ENCODE peak calls at places on chromosomes 5 and 9, in seven cellular contexts. W is K562, V is suprapubic skin, I is spleen, F is tibial artery, O is breast epithelium, N is adrenal gland. M is an unnamed sample. For H3K4me1, the result is how much of the 10 kb centered on the place peaks cover.

GRCh38 chr5:62263401-62263800 is 42.6 kb upstream of the KIF2A start:
- DNase-seq in V (no peak), W (no peak), O (no peak), N (no peak), F (no peak), I (no peak), M (no peak)

GRCh38 chr5:62720036-62720441 is 141.4 kb downstream of the LRRC70 start:
- DNase-seq in N (peak), O (no peak), I (no peak), W (peak), V (no peak), F (no peak), M (peak)

GRCh38 chr5:66743344-66743743 is 147.2 kb downstream of the MAST4 start:
- DNase-seq in O (no peak), N (no peak), W (no peak), I (no peak), V (no peak), F (no peak), M (no peak)

GRCh38 chr5:66840527-66841013 is 244.4 kb downstream of the MAST4 start:
- DNase-seq in F (no peak), O (no peak), N (no peak), V (no peak), W (no peak), I (no peak), M (no peak)

GRCh38 chr9:17656889-17657288 is 78.0 kb downstream of the SH3GL2 start:
- DNase-seq in N (no peak), W (no peak), I (no peak), V (no peak), F (no peak), O (no peak), M (no peak)

GRCh38 chr5:102867999-102868662 is 113.0 kb downstream of the PAM start:
- DNase-seq in O (no peak), W (no peak), I (no peak), N (no peak), F (no peak), V (no peak), M (peak)

GRCh38 chr5:139985733-139986132 is 57.4 kb downstream of the NRG2 start:
- DNase-seq in W (no peak), F (no peak), I (no peak), V (no peak), O (no peak), N (peak), M (no peak)

GRCh38 chr5:32791536-32792240 is 80.6 kb downstream of the NPR3 start:
- DNase-seq in W (no peak), F (no peak), N (no peak), O (no peak), I (no peak), V (no peak), M (no peak)

GRCh38 chr9:73199886-73200285 is 48.2 kb downstream of the ANXA1 start:
- DNase-seq in O (no peak), F (no peak), V (no peak), I (no peak), N (no peak), W (no peak), M (peak)

GRCh38 chr5:1037123-1037670 is 28.6 kb downstream of the NKD2 start:
- DNase-seq in W (no peak), V (no peak), I (no peak), O (no peak), F (no peak), N (peak), M (peak)

GRCh38 chr5:89967806-89968444 is 441.6 kb downstream of the CETN3 start:
- DNase-seq in F (no peak), W (no peak), V (no peak), N (no peak), O (no peak), I (no peak), M (no peak)

GRCh38 chr5:127338501-127338900 is 47.9 kb downstream of the MEGF10 start:
- DNase-seq in V (no peak), W (no peak), F (no peak), N (no peak), O (no peak), I (no peak), M (no peak)

GRCh38 chr5:139676951-139677367 is 28.8 kb downstream of the CXXC5 start:
- DNase-seq in O (no peak), W (no peak), F (no peak), V (no peak), N (no peak), I (no peak), M (peak)

GRCh38 chr9:93668261-93668871 is 92.0 kb downstream of the PHF2 start:
- DNase-seq in I (peak), N (peak), V (no peak), O (no peak), W (peak), F (peak), M (peak)

GRCh38 chr9:116899337-116900006 is 212.4 kb downstream of the TRIM32 start:
- DNase-seq in W (no peak), V (no peak), F (no peak), I (no peak), O (no peak), N (no peak), M (no peak)

GRCh38 chr5:172999351-172999973 is 15.9 kb downstream of the ATP6V0E1 start:
- DNase-seq in O (no peak), W (no peak), V (no peak), F (no peak), I (no peak), N (no peak), M (no peak)

GRCh38 chr5:110045153-110045552 is 355.4 kb downstream of the MAN2A1 start:
- DNase-seq in V (no peak), F (no peak), O (no peak), N (no peak), W (no peak), I (no peak), M (no peak)
- TF ChIP-seq CTCF in V (no peak), F (no peak), O (no peak), N (peak), W (no peak), I (no peak), M (peak)

GRCh38 chr5:143734381-143734780 is 77.6 kb upstream of the HMHB1 start:
- DNase-seq in F (no peak), V (no peak), I (no peak), N (no peak), W (no peak), O (no peak), M (no peak)

GRCh38 chr5:143738415-143739401 is 73.3 kb upstream of the HMHB1 start:
- DNase-seq in I (no peak), F (no peak), N (no peak), W (no peak), O (no peak), V (no peak), M (no peak)

GRCh38 chr5:143733635-143734341 is 78.2 kb upstream of the HMHB1 start:
- DNase-seq in F (no peak), W (no peak), N (no peak), O (no peak), V (no peak), I (no peak), M (no peak)

GRCh38 chr5:143739741-143740140 is 72.2 kb upstream of the HMHB1 start:
- DNase-seq in N (no peak), I (no peak), V (no peak), F (no peak), O (no peak), W (no peak), M (no peak)

GRCh38 chr5:143737073-143737472 is 74.9 kb upstream of the HMHB1 start:
- DNase-seq in V (no peak), W (no peak), O (no peak), N (no peak), I (no peak), F (no peak), M (no peak)
- H3K4me1 ChIP-seq in V (under half), W (under half), O (under half), N (under half), I (under half), F (under half), M (under half)

DNA sequence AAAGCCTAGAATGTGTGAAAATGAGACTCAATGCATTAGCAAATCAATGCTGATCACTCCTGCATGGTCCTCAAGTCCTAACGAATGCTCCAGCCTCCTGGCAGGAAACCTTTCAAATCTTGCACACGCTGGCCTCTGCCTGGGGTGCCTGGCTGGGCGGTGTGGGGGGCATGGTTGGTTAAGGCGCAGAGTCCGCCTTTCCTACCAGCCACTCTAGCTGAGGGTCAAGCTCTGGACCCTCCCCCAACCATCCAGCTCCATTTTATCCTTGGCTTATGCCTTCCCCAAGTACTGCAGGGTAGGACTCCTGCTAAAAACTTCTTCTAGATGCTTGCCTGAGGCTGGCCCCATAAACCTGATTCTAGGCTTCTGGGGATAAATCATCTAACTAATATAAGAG is 850 bp upstream of the MVB12B start:
- DNase-seq in I (no peak), O (no peak), V (no peak), N (no peak), W (no peak), F (no peak), M (no peak)
- TF ChIP-seq CTCF in I (no peak), O (no peak), V (no peak), N (no peak), W (no peak), F (no peak), M (no peak)

GRCh38 chr9:98805506-98806272 is 1.8 kb upstream of the GALNT12 start:
- DNase-seq in V (peak), I (no peak), F (no peak), O (peak), W (no peak), N (peak), M (no peak)
- H3K4me1 ChIP-seq in V (half or more), I (under half), F (under half), O (under half), W (under half), N (under half), M (under half)

GRCh38 chr5:77398896-77399295 is 93.2 kb downstream of the WDR41 start:
- DNase-seq in N (no peak), O (no peak), F (no peak), W (no peak), V (no peak), I (no peak), M (no peak)

GRCh38 chr5:77397686-77398300 is 94.3 kb downstream of the WDR41 start:
- DNase-seq in O (no peak), F (no peak), W (no peak), N (no peak), V (no peak), I (no peak), M (no peak)

GRCh38 chr5:77396017-77396416 is 96.1 kb downstream of the WDR41 start:
- DNase-seq in I (no peak), W (no peak), F (no peak), V (no peak), O (no peak), N (no peak), M (no peak)

GRCh38 chr5:77400645-77401044 is 91.5 kb downstream of the WDR41 start:
- DNase-seq in V (no peak), I (no peak), N (no peak), F (no peak), W (no peak), O (no peak), M (no peak)

GRCh38 chr5:77398458-77398857 is 93.7 kb downstream of the WDR41 start:
- DNase-seq in I (no peak), F (no peak), V (no peak), N (no peak), O (no peak), W (no peak), M (no peak)
- TF ChIP-seq CTCF in I (no peak), F (no peak), V (no peak), N (no peak), O (no peak), W (no peak), M (no peak)

GRCh38 chr9:136571525-136571924 is 25.7 kb upstream of the NOTCH1 start:
- DNase-seq in O (no peak), N (no peak), V (no peak), I (no peak), F (no peak), W (no peak), M (no peak)

GRCh38 chr9:136570191-136570845 is 24.5 kb upstream of the NOTCH1 start:
- DNase-seq in I (no peak), N (no peak), F (no peak), W (no peak), O (no peak), V (no peak), M (no peak)

GRCh38 chr9:136570916-136571315 is 25.1 kb upstream of the NOTCH1 start:
- DNase-seq in I (no peak), O (no peak), W (peak), N (no peak), F (no peak), V (no peak), M (no peak)

GRCh38 chr9:136572596-136573313 is 26.9 kb upstream of the NOTCH1 start:
- DNase-seq in W (no peak), I (no peak), O (no peak), V (no peak), N (no peak), F (no peak), M (no peak)

GRCh38 chr9:136572003-136572595 is 26.3 kb upstream of the NOTCH1 start:
- DNase-seq in I (no peak), W (no peak), O (no peak), N (no peak), V (no peak), F (no peak), M (no peak)
- H3K4me1 ChIP-seq in I (under half), W (under half), O (under half), N (under half), V (under half), F (half or more), M (under half)

M was measured in BE2C.